ENCODE peak calls at places on chromosomes 11 and 22, in four cellular contexts. H is ovary, M is IMR-90, Y is fibroblast of lung. G is an unnamed sample.

GRCh38 chr11:65559535-65559934 is 1.4 kb upstream of the LTBP3 start:
- DNase-seq in H (no peak), M (no peak), Y (no peak), G (no peak)

GRCh38 chr22:48840112-48840949 is 987.3 kb downstream of the BRD1 start:
- DNase-seq in H (no peak), M (no peak), Y (no peak), G (no peak)

GRCh38 chr22:41940853-41941765 is 5.8 kb downstream of the CENPM start:
- DNase-seq in H (peak), M (peak), Y (peak), G (peak)

GRCh38 chr11:36057372-36058045 is 113.6 kb downstream of the LDLRAD3 start:
- DNase-seq in H (peak), M (no peak), Y (peak), G (peak)

GRCh38 chr11:113935858-113936257 is 31.3 kb downstream of the HTR3B start:
- DNase-seq in H (no peak), M (no peak), Y (no peak), G (no peak)

GRCh38 chr11:57913713-57914704 is 109.7 kb upstream of the OR9Q1 start:
- DNase-seq in H (no peak), M (no peak), Y (no peak), G (no peak)

GRCh38 chr22:39518996-39519680 is 1.2 kb upstream of the ATF4 start:
- DNase-seq in H (no peak), M (peak), Y (peak), G (peak)

GRCh38 chr22:44400763-44401060 is 88.0 kb upstream of the SHISAL1 start:
- DNase-seq in H (no peak), M (no peak), Y (no peak), G (no peak)

GRCh38 chr11:128532016-128532570 is 55.3 kb downstream of the ETS1 start:
- DNase-seq in H (no peak), M (no peak), Y (no peak), G (no peak)

GRCh38 chr11:75487366-75487765 is 38.4 kb downstream of the GDPD5 start:
- DNase-seq in H (no peak), M (no peak), Y (no peak), G (no peak)

GRCh38 chr22:42931421-42932196 is 74.5 kb upstream of the ARFGAP3 start:
- DNase-seq in H (no peak), M (peak), Y (no peak), G (peak)

GRCh38 chr11:126083829-126084607 is 21.4 kb upstream of the CDON start:
- DNase-seq in H (no peak), M (no peak), Y (no peak), G (no peak)

GRCh38 chr22:44709881-44710400 is 7.9 kb downstream of the PRR5 start:
- DNase-seq in H (no peak), M (no peak), Y (no peak), G (no peak)

GRCh38 chr22:38449776-38450175 is 5.2 kb downstream of the KCNJ4 start:
- DNase-seq in H (no peak), M (no peak), Y (no peak), G (no peak)

GRCh38 chr22:35175392-35175791 is 81.9 kb upstream of the HMGXB4 start:
- DNase-seq in H (no peak), M (no peak), Y (no peak), G (no peak)

GRCh38 chr11:69707156-69707555 is 3.3 kb upstream of the FGF19 start:
- DNase-seq in H (no peak), M (no peak), Y (no peak), G (no peak)

GRCh38 chr22:37183432-37184379 is 4.3 kb downstream of the C1QTNF6 start:
- DNase-seq in H (no peak), M (no peak), Y (no peak), G (no peak)

GRCh38 chr22:47210686-47211085 is 448.2 kb downstream of the TBC1D22A start:
- DNase-seq in H (no peak), M (no peak), Y (no peak), G (no peak)

GRCh38 chr22:42437488-42438292 is 5.5 kb upstream of the NFAM1 start:
- DNase-seq in H (peak), M (peak), Y (peak), G (peak)

GRCh38 chr11:6817668-6818067 is 18.2 kb upstream of the OR6A2 start:
- DNase-seq in H (no peak), M (peak), Y (no peak), G (peak)

GRCh38 chr11:18775492-18776292 is 15.9 kb downstream of the PTPN5 start:
- DNase-seq in H (no peak), M (peak), Y (peak), G (peak)

GRCh38 chr11:10876168-10876567 is 18.3 kb upstream of the ZBED5 start:
- DNase-seq in H (no peak), M (peak), Y (no peak), G (no peak)

GRCh38 chr11:127451852-127452251 is 451.3 kb upstream of the KIRREL3 start:
- DNase-seq in H (peak), M (no peak), Y (no peak), G (no peak)

GRCh38 chr11:59615132-59615636 is 390 bp downstream of the OSBP start:
- DNase-seq in H (peak), M (no peak), Y (no peak), G (no peak)

GRCh38 chr11:29713831-29714320 is 303.0 kb downstream of the KCNA4 start:
- DNase-seq in H (no peak), M (no peak), Y (no peak), G (no peak)

GRCh38 chr11:127890026-127890611 is 697.2 kb downstream of the ETS1 start:
- DNase-seq in H (no peak), M (peak), Y (peak), G (peak)

DNA sequence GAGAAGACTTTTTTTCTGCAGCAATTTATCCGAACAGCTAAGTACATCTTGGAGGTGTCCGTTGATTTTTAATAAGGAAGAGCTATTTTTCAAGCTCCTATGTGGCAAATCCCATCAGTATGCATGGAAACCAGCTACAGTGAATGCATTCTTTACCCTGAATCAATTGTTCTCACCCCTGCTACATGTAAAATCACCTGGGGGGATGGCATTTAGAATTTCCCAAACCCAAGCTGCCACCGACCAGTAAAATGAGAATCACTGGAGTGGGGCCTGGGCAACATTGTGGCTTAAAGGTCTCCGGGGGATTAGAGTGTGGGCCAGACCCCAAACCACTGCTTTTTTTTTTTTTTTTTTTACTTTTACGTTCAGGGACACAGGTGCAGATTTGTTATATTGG is 2.8 kb upstream of the ZNF195 start:
- DNase-seq in H (no peak), M (no peak), Y (no peak), G (no peak)
- H3K4me3 ChIP-seq in H (no peak), M (no peak), Y (peak), G (peak)

GRCh38 chr11:121510438-121510837 is 57.7 kb upstream of the SORL1-AS1 start:
- DNase-seq in H (no peak), M (no peak), Y (no peak), G (no peak)
- TF ChIP-seq CTCF in H (no peak), M (no peak), Y (no peak), G (no peak)

GRCh38 chr11:61969838-61970452 is 2.5 kb upstream of the FTH1 start:
- DNase-seq in H (no peak), M (peak), Y (peak), G (peak)

GRCh38 chr11:61972796-61973602 is 5.6 kb upstream of the FTH1 start:
- DNase-seq in H (peak), M (peak), Y (peak), G (peak)

GRCh38 chr11:61969391-61969758 is 1.9 kb upstream of the FTH1 start:
- DNase-seq in H (no peak), M (no peak), Y (no peak), G (peak)

GRCh38 chr11:61972112-61972795 is 4.8 kb upstream of the FTH1 start:
- DNase-seq in H (no peak), M (no peak), Y (no peak), G (no peak)

GRCh38 chr11:61971177-61972111 is 4.0 kb upstream of the FTH1 start:
- DNase-seq in H (peak), M (peak), Y (peak), G (peak)
- H3K4me3 ChIP-seq in H (no peak), M (no peak), Y (no peak), G (peak)

DNA sequence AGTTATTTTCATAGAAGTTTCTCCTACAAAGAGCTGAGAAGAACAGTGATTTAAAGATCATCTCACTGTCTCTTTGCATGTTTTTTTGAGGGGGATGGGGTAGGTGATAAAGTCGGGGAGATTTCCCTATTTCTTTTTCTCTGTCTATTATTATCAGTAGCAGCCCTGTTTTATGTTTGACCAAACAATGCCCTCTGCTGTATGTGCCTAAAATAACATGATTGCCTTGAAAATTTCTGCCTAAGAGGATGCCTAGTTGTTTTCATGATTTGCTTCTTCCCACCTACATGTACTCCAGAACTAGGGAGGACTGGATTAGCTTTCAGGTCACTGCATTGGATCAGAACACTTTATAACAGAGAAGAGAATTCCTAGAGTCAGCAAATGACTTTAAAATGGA is 1330.2 kb downstream of the LRRC4C start:
- DNase-seq in H (no peak), M (no peak), Y (no peak), G (no peak)
- TF ChIP-seq CTCF in H (no peak), M (peak), Y (peak), G (no peak)

GRCh38 chr11:62752177-62752785 is 1.7 kb downstream of the ZBTB3 start:
- DNase-seq in H (no peak), M (no peak), Y (no peak), G (no peak)

GRCh38 chr11:62753736-62754603 is at the start of gene ZBTB3:
- DNase-seq in H (peak), M (peak), Y (peak), G (peak)

GRCh38 chr11:62757846-62758788 is 3.3 kb upstream of the POLR2G start:
- DNase-seq in H (no peak), M (no peak), Y (no peak), G (no peak)

GRCh38 chr11:62755086-62755615 is 1.2 kb upstream of the ZBTB3 start:
- DNase-seq in H (no peak), M (no peak), Y (no peak), G (no peak)

DNA sequence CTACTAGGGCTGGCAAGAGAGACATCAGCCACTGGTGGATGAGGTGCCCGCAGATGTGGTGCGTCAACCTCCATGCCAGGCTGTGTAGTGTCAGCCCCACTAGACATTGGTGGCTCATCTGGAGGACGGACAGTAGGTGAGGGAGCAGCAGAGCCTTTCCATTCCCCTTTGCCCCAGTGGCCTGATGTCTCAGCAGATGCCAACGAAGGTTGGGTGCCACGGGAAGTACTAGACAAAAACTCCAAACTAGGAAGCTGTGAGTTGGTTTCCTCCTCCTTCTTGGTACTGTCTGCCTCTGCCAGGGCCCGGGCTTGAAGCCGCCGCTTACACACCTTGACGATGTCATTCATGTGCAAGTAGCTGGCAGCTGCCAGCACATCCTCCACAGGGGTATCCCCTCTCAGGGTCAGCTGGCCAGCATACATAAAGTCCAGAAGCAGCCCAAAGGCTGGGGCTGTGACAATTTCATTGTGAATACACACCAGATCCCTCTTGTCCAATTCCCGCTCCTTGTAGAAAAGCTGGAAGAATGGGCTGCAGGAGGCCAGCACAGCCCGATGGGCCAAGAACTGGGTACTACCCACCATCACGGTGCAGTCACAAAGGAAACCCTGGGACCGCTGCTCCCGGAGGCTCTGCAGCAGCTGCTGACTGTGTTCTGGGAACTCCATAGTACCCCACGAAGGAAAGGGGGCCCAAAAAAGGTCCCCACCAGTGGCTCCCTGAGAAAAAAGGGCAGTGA is 795 bp downstream of the ZBTB3 start:
- DNase-seq in H (no peak), M (no peak), Y (no peak), G (no peak)
- H3K4me3 ChIP-seq in H (peak), M (peak), Y (peak), G (peak)

G was measured in fibroblast of the aortic adventitia.